ENCODE peak calls at places on chromosomes 6 and 20, in six cellular contexts. G is heart left ventricle, L is mesenchymal stem cell, Y is transverse colon, E is heart right ventricle, J is tibial nerve. N is an unnamed sample. For H3K36me3, the result is how much of the 10 kb centered on the place peaks cover.

GRCh38 chr6:68575765-68576439 is 59.2 kb upstream of the ADGRB3 start:
- DNase-seq in G (no peak), L (no peak), Y (no peak), E (no peak), J (no peak), N (no peak)

GRCh38 chr6:37517411-37517812 is 17.7 kb upstream of the CCDC167 start:
- DNase-seq in G (no peak), L (no peak), Y (peak), E (no peak), J (no peak), N (no peak)

GRCh38 chr6:1325471-1326309 is 13.8 kb downstream of the FOXQ1 start:
- DNase-seq in G (no peak), L (peak), Y (no peak), E (no peak), J (no peak), N (peak)

GRCh38 chr6:15274696-15275387 is 29.0 kb downstream of the JARID2 start:
- DNase-seq in G (no peak), L (no peak), Y (no peak), E (no peak), J (no peak), N (no peak)

GRCh38 chr20:37624963-37625362 is 68.9 kb upstream of the CTNNBL1 start:
- DNase-seq in G (no peak), L (no peak), Y (no peak), E (no peak), J (no peak), N (no peak)

GRCh38 chr6:31490115-31490873 is 7.7 kb upstream of the MICB start:
- DNase-seq in G (no peak), L (no peak), Y (no peak), E (no peak), J (no peak), N (no peak)

GRCh38 chr6:99471638-99472037 is 43.6 kb downstream of the USP45 start:
- DNase-seq in G (no peak), L (no peak), Y (no peak), E (no peak), J (no peak), N (no peak)

GRCh38 chr6:107539849-107540464 is 50.0 kb downstream of the SOBP start:
- DNase-seq in G (no peak), L (no peak), Y (no peak), E (no peak), J (no peak), N (no peak)

GRCh38 chr6:101509556-101509955 is 116.0 kb downstream of the GRIK2 start:
- DNase-seq in G (no peak), L (no peak), Y (no peak), E (no peak), J (no peak), N (no peak)

GRCh38 chr6:168071620-168072019 is 7.4 kb downstream of the FRMD1 start:
- DNase-seq in G (no peak), L (no peak), Y (no peak), E (no peak), J (no peak), N (no peak)

GRCh38 chr6:16637635-16638034 is 123.6 kb downstream of the ATXN1 start:
- DNase-seq in G (no peak), L (no peak), Y (no peak), E (no peak), J (no peak), N (no peak)

GRCh38 chr6:16633961-16634360 is 127.3 kb downstream of the ATXN1 start:
- DNase-seq in G (no peak), L (no peak), Y (no peak), E (no peak), J (no peak), N (no peak)

GRCh38 chr6:16635291-16635809 is 125.9 kb downstream of the ATXN1 start:
- DNase-seq in G (no peak), L (peak), Y (no peak), E (no peak), J (no peak), N (no peak)

GRCh38 chr6:16634855-16635254 is 126.4 kb downstream of the ATXN1 start:
- DNase-seq in G (no peak), L (no peak), Y (no peak), E (no peak), J (no peak), N (no peak)

GRCh38 chr6:16635810-16636602 is 125.3 kb downstream of the ATXN1 start:
- DNase-seq in G (no peak), L (peak), Y (peak), E (no peak), J (no peak), N (no peak)
- H3K27ac ChIP-seq in G (no peak), L (peak), Y (no peak), E (no peak), J (no peak), N (no peak)

GRCh38 chr6:27334141-27334540 is 22.1 kb upstream of the POM121L2 start:
- DNase-seq in G (no peak), L (no peak), Y (no peak), E (no peak), J (no peak), N (no peak)

GRCh38 chr6:27333642-27334040 is 21.6 kb upstream of the POM121L2 start:
- DNase-seq in G (no peak), L (no peak), Y (no peak), E (no peak), J (no peak), N (no peak)

GRCh38 chr6:27327023-27327742 is 15.1 kb upstream of the POM121L2 start:
- DNase-seq in G (no peak), L (no peak), Y (no peak), E (no peak), J (no peak), N (no peak)

DNA sequence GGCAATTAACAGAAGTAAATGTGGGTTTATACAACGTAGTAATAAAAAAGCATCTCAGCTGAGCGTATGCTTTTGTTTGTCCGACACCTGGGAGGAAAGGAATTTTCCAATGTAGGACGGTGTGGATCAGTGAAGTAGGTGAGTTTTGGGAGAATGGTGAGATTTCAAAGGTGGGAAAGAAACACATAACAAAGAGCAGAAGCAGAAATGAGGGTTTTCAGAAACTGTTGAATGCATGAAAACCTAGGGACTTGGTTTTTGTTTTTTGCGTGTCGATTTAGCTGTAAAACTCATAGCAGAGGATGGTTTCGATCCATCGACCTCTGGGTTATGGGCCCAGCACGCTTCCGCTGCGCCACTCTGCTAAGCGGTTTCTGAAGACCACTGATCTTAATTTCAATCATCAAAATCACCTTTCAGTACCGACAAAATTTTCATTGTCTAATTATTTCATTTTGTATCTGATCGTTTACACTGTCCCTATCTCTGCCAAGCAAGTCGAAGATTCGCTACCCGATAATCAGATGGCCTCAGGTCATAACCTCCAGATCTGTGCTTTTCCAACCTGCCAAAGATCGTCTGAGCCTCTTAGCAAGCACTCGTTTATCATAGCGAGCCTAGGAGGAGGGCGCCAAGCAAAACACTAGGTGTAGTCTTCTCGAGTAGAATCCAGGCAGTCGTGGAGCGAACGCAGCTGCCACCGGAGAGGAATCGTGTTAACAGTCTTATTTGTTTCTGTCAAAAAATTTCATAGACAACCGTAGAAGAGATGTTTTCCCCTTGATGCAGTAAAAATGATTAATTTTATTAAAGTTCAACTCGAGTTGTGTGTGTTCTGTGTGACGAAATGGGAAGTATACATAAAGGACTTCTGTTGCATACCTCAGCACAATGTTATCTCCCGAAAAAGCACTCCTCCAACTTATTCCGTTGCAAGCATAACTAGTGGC is 20.9 kb upstream of the POM121L2 start:
- DNase-seq in G (no peak), L (peak), Y (no peak), E (no peak), J (no peak), N (no peak)
- H3K4me3 ChIP-seq in G (no peak), L (peak), Y (no peak), E (peak), J (no peak), N (peak)

GRCh38 chr20:49867453-49868215 is 47.7 kb downstream of the SPATA2 start:
- DNase-seq in G (no peak), L (no peak), Y (no peak), E (no peak), J (no peak), N (no peak)

GRCh38 chr20:49868964-49869363 is 46.4 kb downstream of the SPATA2 start:
- DNase-seq in G (no peak), L (no peak), Y (no peak), E (no peak), J (no peak), N (no peak)

GRCh38 chr20:49870261-49870660 is 45.1 kb downstream of the SPATA2 start:
- DNase-seq in G (no peak), L (no peak), Y (no peak), E (no peak), J (no peak), N (no peak)

GRCh38 chr20:49866051-49866450 is 49.3 kb downstream of the SPATA2 start:
- DNase-seq in G (no peak), L (no peak), Y (no peak), E (no peak), J (no peak), N (no peak)

DNA sequence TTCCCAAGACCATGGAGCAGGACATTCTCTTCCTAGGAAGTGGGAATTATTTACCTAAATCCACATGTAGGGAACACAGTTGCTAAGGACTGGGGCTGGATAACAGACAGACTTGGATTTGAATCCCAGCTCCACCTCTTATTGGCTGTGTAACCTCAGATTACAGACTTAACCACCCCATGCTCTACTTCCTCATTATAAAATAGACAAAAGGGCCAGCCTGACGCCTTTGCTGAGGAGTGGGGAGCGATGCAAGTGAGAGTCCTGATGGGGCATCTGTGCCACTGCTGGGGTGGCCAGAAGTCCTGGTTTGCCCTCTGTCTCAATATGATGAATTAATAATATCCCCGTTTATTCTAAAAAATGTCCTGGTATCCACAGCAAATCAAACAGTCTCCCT is 46.8 kb downstream of the SPATA2 start:
- DNase-seq in G (no peak), L (no peak), Y (no peak), E (no peak), J (no peak), N (no peak)
- H3K36me3 ChIP-seq in G (under half), L (under half), Y (under half), E (under half), J (under half), N (under half)

GRCh38 chr6:16332175-16332542 is 93.8 kb downstream of the GMPR start:
- DNase-seq in G (peak), L (peak), Y (peak), E (peak), J (peak), N (peak)
- H3K27ac ChIP-seq in G (no peak), L (no peak), Y (peak), E (peak), J (peak), N (peak)

GRCh38 chr6:46638650-46639049 is 14.0 kb downstream of the CYP39A1 start:
- DNase-seq in G (no peak), L (no peak), Y (no peak), E (no peak), J (no peak), N (no peak)

GRCh38 chr6:46637933-46638332 is 14.7 kb downstream of the CYP39A1 start:
- DNase-seq in G (no peak), L (no peak), Y (no peak), E (no peak), J (no peak), N (no peak)

GRCh38 chr6:46645265-46645664 is 7.4 kb downstream of the CYP39A1 start:
- DNase-seq in G (no peak), L (no peak), Y (no peak), E (no peak), J (no peak), N (no peak)

GRCh38 chr6:46648869-46649488 is 3.6 kb downstream of the CYP39A1 start:
- DNase-seq in G (no peak), L (peak), Y (no peak), E (no peak), J (no peak), N (no peak)

DNA sequence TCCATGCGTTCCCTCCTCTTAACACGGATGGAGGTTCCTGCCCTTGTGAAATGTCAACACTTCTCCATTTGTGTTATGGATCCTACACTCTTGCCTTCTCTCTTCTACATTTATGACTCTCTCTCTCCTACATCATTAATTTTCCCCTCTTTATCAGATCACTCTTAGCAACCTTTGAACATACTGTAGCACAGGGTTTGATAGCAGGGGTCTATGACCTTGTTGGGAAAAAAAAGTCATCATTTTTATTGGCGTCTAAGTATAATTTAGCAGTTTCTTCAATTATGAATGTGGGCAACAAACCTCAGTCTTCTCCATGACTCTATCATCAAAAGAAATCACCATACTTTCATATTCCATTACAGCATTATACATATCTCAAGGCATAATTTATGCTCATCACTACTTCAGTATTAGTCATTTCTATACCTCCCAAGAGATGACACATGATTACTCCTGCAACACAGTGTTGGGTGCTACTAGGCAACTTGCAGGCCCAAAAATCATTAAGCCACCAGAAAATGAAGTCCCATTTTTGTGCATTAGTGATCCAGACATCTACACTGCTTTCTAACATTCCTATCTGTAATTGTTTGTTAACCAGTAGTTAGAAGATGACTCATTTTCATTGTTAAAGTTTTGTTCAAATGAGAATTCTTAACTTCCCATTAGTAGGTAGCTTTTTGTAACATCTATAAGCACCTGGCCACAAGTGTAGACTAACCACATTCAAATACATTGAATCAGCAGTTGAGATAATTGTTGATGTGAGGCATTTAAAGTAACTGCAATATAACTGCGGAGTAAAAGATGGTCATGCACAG is 9.5 kb downstream of the CYP39A1 start:
- DNase-seq in G (no peak), L (no peak), Y (no peak), E (no peak), J (no peak), N (no peak)
- H3K4me3 ChIP-seq in G (no peak), L (no peak), Y (no peak), E (no peak), J (no peak), N (no peak)

DNA sequence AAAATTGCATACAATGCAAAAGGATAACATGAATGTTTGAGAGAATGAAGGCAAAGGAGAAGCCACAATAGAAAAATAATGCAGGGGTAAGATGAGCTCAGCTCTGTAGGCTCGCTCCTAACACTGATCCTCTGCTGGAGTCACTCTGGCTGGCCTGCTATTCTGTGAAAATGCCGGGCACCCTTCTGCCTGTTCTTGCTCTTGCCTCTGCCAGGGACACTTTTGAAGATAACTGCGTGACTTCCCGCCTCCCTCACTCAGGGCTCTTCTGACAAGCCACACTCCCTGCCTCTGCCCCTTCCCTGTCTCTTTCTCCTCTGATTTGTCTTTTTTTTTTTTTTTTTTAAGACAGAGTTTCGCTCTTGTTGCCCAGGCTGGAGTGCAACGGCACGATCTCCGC is 35.3 kb upstream of the MYBL2 start:
- DNase-seq in G (peak), L (no peak), Y (no peak), E (peak), J (no peak), N (no peak)
- H3K36me3 ChIP-seq in G (under half), L (half or more), Y (under half), E (under half), J (under half), N (under half)

GRCh38 chr6:3456794-3457709 is at the start of gene SLC22A23:
- DNase-seq in G (peak), L (no peak), Y (peak), E (peak), J (peak), N (no peak)
- H3K27ac ChIP-seq in G (peak), L (no peak), Y (peak), E (peak), J (peak), N (peak)

GRCh38 chr20:3902041-3902440 is 12.9 kb downstream of the PANK2 start:
- DNase-seq in G (no peak), L (no peak), Y (no peak), E (no peak), J (no peak), N (no peak)

GRCh38 chr20:3902446-3902845 is 13.3 kb downstream of the PANK2 start:
- DNase-seq in G (no peak), L (no peak), Y (no peak), E (no peak), J (no peak), N (no peak)

GRCh38 chr20:3898639-3899038 is 9.5 kb downstream of the PANK2 start:
- DNase-seq in G (no peak), L (no peak), Y (no peak), E (no peak), J (no peak), N (no peak)

GRCh38 chr20:3901028-3901746 is 12.0 kb downstream of the PANK2 start:
- DNase-seq in G (no peak), L (no peak), Y (no peak), E (no peak), J (no peak), N (no peak)

GRCh38 chr20:3900187-3900604 is 11.0 kb downstream of the PANK2 start:
- DNase-seq in G (no peak), L (no peak), Y (no peak), E (no peak), J (no peak), N (no peak)
- H3K4me3 ChIP-seq in G (no peak), L (no peak), Y (no peak), E (no peak), J (no peak), N (no peak)

DNA sequence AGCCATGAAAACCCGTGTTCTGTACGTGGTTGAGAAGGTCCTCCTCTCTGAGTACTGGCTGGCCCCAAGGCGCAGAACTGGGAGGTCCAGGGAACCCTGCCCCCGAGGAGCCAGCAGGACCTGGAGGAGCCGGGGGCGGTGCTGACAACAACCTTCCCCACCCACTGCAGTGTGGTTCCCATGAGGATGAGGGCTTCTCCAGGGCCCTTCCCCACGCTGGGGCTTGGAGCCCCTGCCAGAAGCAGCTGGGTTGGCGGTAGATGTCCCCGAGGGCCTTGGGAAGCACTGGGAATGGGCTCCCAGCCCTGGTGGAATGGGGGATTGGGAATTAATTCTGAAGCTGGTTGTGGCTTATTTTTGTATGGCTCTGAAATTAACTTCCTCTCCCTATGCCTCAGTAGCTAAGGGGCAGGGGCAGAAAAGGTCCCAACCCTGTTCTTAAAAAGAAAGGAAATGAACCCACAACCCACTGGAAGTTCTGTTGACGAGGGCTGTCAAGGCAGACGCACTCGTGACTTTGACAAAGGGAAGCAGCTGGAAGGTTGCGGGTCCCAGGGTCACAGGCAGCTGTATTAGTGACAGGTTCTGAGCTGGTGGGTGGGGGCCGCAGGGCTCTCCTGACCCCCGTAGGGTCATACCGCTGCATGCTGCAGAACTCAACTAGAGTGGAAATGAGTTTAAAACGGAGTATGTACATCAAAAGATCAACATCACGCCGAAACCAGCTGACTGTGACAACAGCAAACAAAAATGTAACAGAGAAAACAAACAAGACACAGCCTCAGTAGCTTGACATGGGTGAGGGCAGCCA is 13.9 kb upstream of the HELZ2 start:
- DNase-seq in G (peak), L (no peak), Y (no peak), E (no peak), J (no peak), N (no peak)
- H3K36me3 ChIP-seq in G (under half), L (under half), Y (under half), E (under half), J (under half), N (under half)